ENCODE peak calls at places on chromosomes 6 and 20, in five cellular contexts. F is transverse colon, E is ovary, S is A549, R is Peyer's patch. U is an unnamed sample. For H3K9me3, the result is how much of the 10 kb centered on the place peaks cover.

GRCh38 chr6:117615981-117616961 is 14.0 kb upstream of the GOPC start:
- DNase-seq in S (no peak), E (no peak), F (no peak), R (no peak), U (no peak)

GRCh38 chr20:57811373-57812020 is 101.7 kb upstream of the PMEPA1 start:
- DNase-seq in F (no peak), E (no peak), S (no peak), R (no peak), U (no peak)

GRCh38 chr20:40685349-40685748 is 3.7 kb downstream of the MAFB start:
- DNase-seq in F (no peak), S (no peak), E (no peak), R (no peak), U (no peak)

GRCh38 chr6:30548375-30548774 is 7.9 kb downstream of the GNL1 start:
- DNase-seq in E (no peak), F (no peak), S (no peak), R (no peak), U (no peak)

GRCh38 chr20:56393133-56393472 is 658 bp downstream of the CSTF1 start:
- DNase-seq in E (no peak), S (no peak), F (no peak), R (no peak), U (no peak)

GRCh38 chr6:3526962-3527796 is 70.3 kb upstream of the SLC22A23 start:
- DNase-seq in E (no peak), F (no peak), R (no peak), S (no peak), U (no peak)

GRCh38 chr6:140857734-140858380 is 1274.9 kb upstream of the GJE1 start:
- DNase-seq in R (no peak), E (no peak), S (peak), F (no peak), U (no peak)

GRCh38 chr6:105805581-105806023 is 280.5 kb upstream of the PRDM1 start:
- DNase-seq in E (no peak), R (no peak), S (no peak), F (no peak), U (no peak)

GRCh38 chr6:128882991-128883571 is at the start of gene LAMA2:
- DNase-seq in F (peak), S (no peak), E (peak), R (peak), U (peak)

GRCh38 chr6:112477125-112477524 is 130.0 kb downstream of the RFPL4B start:
- DNase-seq in S (no peak), E (no peak), F (no peak), R (no peak), U (no peak)
- H3K9me3 ChIP-seq in S (under half), E (under half), F (under half), R (under half), U (under half)

GRCh38 chr6:5023923-5024322 is 20.1 kb upstream of the RPP40 start:
- DNase-seq in E (no peak), R (no peak), F (no peak), S (no peak), U (no peak)

GRCh38 chr6:5020142-5020541 is 16.3 kb upstream of the RPP40 start:
- DNase-seq in R (no peak), F (no peak), S (no peak), E (no peak), U (no peak)
- H3K9me3 ChIP-seq in R (under half), F (under half), S (under half), E (under half), U (under half)

DNA sequence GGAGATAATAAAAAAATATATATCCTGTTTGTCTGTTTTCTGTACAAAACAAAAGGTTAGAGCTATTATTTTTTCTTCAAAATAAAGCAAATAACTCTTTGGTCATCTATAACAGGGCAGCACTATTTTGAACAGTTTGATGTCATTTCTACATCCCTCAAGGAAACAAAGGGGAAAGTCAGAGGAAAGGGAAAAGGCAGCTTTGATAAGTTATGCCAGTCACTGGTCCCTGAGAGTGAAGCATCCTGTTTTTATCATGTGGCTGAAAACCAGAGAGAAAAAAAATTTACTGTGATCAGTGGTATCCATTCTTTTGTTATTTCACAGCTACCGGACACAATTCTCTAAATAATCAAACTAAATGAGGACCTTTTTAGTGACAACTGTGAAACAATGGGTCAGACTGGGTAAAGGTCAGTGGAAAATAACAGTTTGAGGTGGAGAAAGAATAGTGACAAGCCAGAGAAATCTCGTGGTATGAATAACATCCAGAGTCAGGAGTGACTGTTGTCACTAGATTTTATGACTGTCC is 356.0 kb downstream of the HDGFL1 start:
- DNase-seq in R (no peak), F (no peak), E (no peak), S (no peak), U (no peak)
- H3K9me3 ChIP-seq in R (under half), F (under half), E (under half), S (under half), U (under half)

GRCh38 chr6:39997101-39997635 is 62.9 kb upstream of the MOCS1 start:
- DNase-seq in E (no peak), F (no peak), S (no peak), R (no peak), U (no peak)
- H3K9me3 ChIP-seq in E (under half), F (under half), S (under half), R (under half), U (under half)

GRCh38 chr6:27358786-27359185 is 29.8 kb upstream of the ZNF391 start:
- DNase-seq in E (no peak), R (no peak), F (no peak), S (no peak), U (no peak)

DNA sequence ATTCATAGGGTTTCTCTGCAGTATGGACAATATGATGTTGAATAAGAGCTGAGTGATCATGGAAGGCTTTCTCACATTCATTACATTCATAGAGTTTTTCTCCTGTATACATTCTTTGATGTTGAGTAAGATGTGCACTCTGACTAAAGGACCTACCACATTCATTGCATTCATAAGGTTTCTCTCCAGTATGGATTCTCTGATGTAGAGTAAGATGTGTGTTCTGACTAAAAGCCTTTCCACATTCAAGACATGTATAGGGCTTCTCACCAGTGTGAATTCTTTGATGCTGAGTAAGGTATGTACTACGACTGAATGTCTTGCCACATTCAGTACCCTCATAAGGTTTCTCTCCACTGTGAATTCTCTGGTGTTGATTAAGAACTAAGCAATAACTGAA is 29.3 kb upstream of the ZNF391 start:
- DNase-seq in E (no peak), R (no peak), F (no peak), S (no peak), U (no peak)
- H3K9me3 ChIP-seq in E (under half), R (under half), F (under half), S (under half), U (under half)

DNA sequence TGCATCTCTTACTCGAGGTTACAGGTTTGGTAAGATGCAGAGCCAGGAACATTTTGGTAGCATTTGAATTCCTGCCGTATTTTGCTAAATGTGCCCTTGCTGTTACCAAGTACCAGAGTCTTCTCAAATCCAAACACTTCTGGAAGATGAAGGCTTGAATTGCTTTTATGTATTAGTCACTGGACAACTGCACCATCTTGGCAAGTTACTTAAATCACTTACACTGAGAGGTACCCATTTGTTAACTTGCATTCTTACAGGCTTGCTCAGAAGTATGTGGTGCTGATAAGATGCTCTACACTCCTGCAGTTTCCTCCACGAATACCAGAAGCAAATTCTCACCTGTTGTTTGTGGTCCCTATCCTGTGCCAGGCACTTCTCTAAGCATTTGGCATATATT is 12.7 kb downstream of the IL22RA2 start:
- DNase-seq in S (no peak), F (no peak), R (no peak), E (no peak), U (no peak)
- H3K9me3 ChIP-seq in S (under half), F (under half), R (under half), E (under half), U (under half)

GRCh38 chr6:159360306-159360705 is 191.1 kb downstream of the FNDC1 start:
- DNase-seq in R (no peak), F (no peak), E (no peak), S (no peak), U (no peak)
- H3K9me3 ChIP-seq in R (under half), F (under half), E (under half), S (under half), U (under half)

DNA sequence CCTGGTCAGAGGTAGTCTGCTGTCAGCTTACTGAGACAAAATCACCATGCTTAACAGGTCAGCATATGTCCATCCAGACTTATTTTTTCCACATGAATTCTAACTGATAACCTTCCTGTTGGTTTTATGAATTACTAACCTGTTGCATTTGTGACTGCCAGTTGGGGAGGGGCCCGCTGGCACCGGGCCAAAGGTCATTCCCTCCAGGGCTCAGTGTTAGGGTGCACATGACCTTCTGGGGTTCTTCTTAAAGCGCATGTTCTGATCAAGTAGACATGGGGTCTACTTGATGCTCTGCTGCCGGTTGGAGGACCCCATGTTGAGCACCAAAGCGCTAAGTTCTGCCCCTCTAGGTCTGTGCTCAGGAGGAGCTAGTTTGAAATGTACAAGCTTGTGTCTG is 15.6 kb downstream of the DUSP22 start:
- DNase-seq in F (no peak), S (no peak), R (no peak), E (no peak), U (no peak)
- H3K9me3 ChIP-seq in F (under half), S (under half), R (under half), E (under half), U (under half)

DNA sequence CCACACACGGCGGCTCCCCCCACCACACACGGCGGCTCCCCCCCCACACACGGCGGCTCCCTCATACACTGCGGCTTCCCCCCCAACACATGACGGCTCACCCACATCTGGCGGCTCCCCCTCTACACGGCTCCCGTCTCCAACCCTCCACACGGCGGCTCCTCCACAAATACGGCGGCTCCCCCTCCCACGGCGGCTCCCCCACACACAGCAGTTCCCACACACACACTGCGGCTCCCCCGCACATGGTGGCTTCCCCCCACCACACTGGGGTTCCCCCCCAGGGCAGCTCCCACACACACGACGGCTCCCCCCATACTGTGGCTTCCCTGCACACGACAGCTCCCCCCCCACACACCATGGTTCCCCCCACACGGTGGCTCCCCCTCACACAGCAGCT is 98.0 kb downstream of the TTLL2 start:
- DNase-seq in R (no peak), S (no peak), F (no peak), E (no peak), U (no peak)
- H3K9me3 ChIP-seq in R (under half), S (under half), F (under half), E (under half), U (under half)

GRCh38 chr20:7226156-7226555 is 458.7 kb downstream of the BMP2 start:
- DNase-seq in E (no peak), F (no peak), R (no peak), S (no peak), U (no peak)

GRCh38 chr20:7217606-7218005 is 450.1 kb downstream of the BMP2 start:
- DNase-seq in E (no peak), R (no peak), S (no peak), F (no peak), U (no peak)

DNA sequence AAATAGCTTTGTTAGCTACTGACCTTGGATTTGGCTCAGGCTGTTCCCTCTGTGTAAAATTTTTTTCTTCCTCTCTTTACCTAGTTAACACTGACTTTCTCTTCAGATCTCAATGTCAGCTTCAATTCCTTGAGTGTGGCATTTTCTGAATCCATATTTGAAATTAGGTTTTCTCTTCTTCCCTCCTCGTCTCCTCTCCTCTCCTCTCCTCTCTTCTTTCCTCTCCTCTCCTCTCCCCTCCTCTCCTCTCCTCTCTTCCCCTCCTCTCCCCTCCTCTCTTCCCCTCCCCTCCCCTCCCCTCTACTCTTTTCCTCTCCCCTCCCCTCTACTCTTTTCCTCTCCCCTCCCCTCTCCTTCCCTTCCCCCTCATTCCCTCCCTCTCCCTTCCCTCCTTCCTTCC is 453.3 kb downstream of the BMP2 start:
- DNase-seq in E (no peak), R (no peak), F (no peak), S (no peak), U (no peak)
- H3K9me3 ChIP-seq in E (under half), R (under half), F (under half), S (under half), U (under half)

U was measured in suprapubic skin.